ENCODE peak calls at places on chromosome 17, in five cellular contexts. S, K, R, O and F are unnamed samples.

GRCh38 chr17:9162275-9162985 is 141.1 kb downstream of the NTN1 start:
- DNase-seq in S (no peak), K (no peak), R (no peak), O (peak; percentile 50), F (no peak)

GRCh38 chr17:46770818-46771600 is 47.5 kb downstream of the WNT3 start:
- DNase-seq in K (no peak), O (peak; percentile 92), S (peak; percentile 61), R (peak; percentile 72), F (peak; percentile 15)

GRCh38 chr17:39955726-39956225 is 7.0 kb upstream of the GSDMA start:
- DNase-seq in S (no peak), R (no peak), O (no peak), K (no peak), F (no peak)

GRCh38 chr17:81417049-81417878 is 22.0 kb downstream of the BAHCC1 start:
- DNase-seq in R (no peak), O (no peak), K (no peak), S (no peak), F (no peak)

GRCh38 chr17:17824780-17825614 is 11.8 kb downstream of the SREBF1 start:
- DNase-seq in K (no peak), R (no peak), O (peak; percentile 42), S (peak; percentile 86), F (no peak)

GRCh38 chr17:41452276-41452675 is 11.5 kb upstream of the KRT38 start:
- DNase-seq in S (no peak), K (no peak), O (no peak), R (no peak), F (no peak)

GRCh38 chr17:32277284-32277683 is 11.7 kb downstream of the RHBDL3 start:
- DNase-seq in K (no peak), R (no peak), O (peak; percentile 75), S (peak; percentile 59), F (no peak)

GRCh38 chr17:61766520-61766919 is 96.8 kb downstream of the BRIP1 start:
- DNase-seq in O (no peak), S (no peak), R (no peak), K (no peak), F (no peak)

GRCh38 chr17:72120878-72121163 is at the start of gene SOX9:
- DNase-seq in S (peak; percentile 82), R (peak; percentile 88), K (no peak), O (peak; percentile 94), F (no peak)

GRCh38 chr17:50425682-50426471 is at the start of gene ACSF2:
- DNase-seq in O (peak; percentile 66), R (peak; percentile 90), K (peak; percentile 66), S (peak; percentile 81), F (peak; percentile 63)

GRCh38 chr17:5121186-5121841 is 5.5 kb downstream of the USP6 start:
- DNase-seq in K (no peak), O (no peak), S (no peak), R (peak; percentile 27), F (no peak)

GRCh38 chr17:5118219-5118618 is 2.4 kb downstream of the USP6 start:
- DNase-seq in S (no peak), K (no peak), O (no peak), R (peak; percentile 34), F (no peak)

GRCh38 chr17:5122586-5123342 is 6.9 kb downstream of the USP6 start:
- DNase-seq in K (no peak), R (peak; percentile 44), S (no peak), O (peak; percentile 58), F (no peak)

GRCh38 chr17:5123343-5124124 is 7.7 kb downstream of the USP6 start:
- DNase-seq in K (no peak), S (no peak), O (no peak), R (peak; percentile 38), F (no peak)

GRCh38 chr17:5120036-5120435 is 4.2 kb downstream of the USP6 start:
- DNase-seq in R (peak; percentile 29), O (no peak), K (no peak), S (no peak), F (no peak)
- H3K4me3 ChIP-seq in R (no peak overlapping the region), O (no peak overlapping the region), K (no peak overlapping the region), S (no peak overlapping the region), F (no peak overlapping the region)

GRCh38 chr17:36933174-36934143 is 3.8 kb upstream of the LHX1 start:
- DNase-seq in S (no peak), K (no peak), R (no peak), O (peak; percentile 54), F (no peak)
- H3K4me1 ChIP-seq in S (peaks cover 15% of the 10 kb centered on the region), K (peaks cover 68% of the 10 kb centered on the region), R (peaks cover 7% of the 10 kb centered on the region), O (peaks cover 76% of the 10 kb centered on the region), F (peaks cover 69% of the 10 kb centered on the region)

GRCh38 chr17:59678946-59679345 is 28.3 kb downstream of the PTRH2 start:
- DNase-seq in R (no peak), O (no peak), S (no peak), K (no peak), F (no peak)
- H3K36me3 ChIP-seq in R (peaks cover 99% of the 10 kb centered on the region), O (peaks cover 21% of the 10 kb centered on the region), S (no peaks in the 10 kb centered on the region), K (peaks cover 67% of the 10 kb centered on the region), F (peaks cover 89% of the 10 kb centered on the region)

DNA sequence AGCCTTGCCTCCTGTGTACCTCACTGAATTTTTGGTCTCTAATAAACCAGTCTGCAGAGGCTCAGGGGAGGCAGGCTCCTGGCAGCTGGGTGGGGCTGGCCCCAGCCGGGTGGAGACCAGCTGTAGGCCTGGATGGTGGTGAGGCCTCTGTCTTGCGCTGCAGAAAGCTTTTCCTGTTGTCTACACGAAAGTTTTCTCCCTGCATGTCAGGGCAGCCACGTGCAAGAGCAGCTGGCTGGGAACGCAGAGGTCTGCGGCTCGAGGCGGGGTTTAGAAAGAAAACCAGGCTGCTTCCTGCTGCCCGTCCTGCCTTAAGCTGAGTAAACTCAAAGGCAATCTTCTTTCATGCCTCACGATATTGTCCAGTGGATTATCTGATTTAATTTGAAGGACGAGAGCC is 2.4 kb downstream of the SERPINF1 start:
- DNase-seq in K (peak; percentile 65), O (no peak), S (peak; percentile 45), R (peak; percentile 94), F (peak; percentile 83)
- H3K4me3 ChIP-seq in K (no peak overlapping the region), O (no peak overlapping the region), S (no peak overlapping the region), R (no peak overlapping the region), F (no peak overlapping the region)

DNA sequence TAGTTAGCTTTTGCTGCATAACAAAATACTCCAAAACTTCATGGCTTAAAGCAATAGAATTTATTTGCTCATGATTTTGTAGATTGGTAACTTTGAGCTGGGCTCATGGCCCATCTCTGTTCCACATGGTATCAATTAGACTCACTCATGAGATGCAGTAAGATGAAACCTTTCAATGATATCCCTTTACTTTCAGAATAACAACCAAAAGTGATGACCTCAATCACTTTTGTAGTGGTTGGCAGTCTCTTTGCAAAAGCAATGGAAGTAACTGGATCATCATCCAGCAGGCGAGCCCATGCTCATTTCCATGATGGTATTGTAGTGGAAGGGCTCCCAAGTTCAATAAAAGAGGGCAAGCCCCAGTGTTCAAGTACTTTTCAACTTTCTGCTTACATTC is 41.6 kb downstream of the EFCAB5 start:
- DNase-seq in K (no peak), S (no peak), R (no peak), O (no peak), F (no peak)
- H3K4me1 ChIP-seq in K (no peaks in the 10 kb centered on the region), S (no peaks in the 10 kb centered on the region), R (no peaks in the 10 kb centered on the region), O (no peaks in the 10 kb centered on the region), F (no peaks in the 10 kb centered on the region)

DNA sequence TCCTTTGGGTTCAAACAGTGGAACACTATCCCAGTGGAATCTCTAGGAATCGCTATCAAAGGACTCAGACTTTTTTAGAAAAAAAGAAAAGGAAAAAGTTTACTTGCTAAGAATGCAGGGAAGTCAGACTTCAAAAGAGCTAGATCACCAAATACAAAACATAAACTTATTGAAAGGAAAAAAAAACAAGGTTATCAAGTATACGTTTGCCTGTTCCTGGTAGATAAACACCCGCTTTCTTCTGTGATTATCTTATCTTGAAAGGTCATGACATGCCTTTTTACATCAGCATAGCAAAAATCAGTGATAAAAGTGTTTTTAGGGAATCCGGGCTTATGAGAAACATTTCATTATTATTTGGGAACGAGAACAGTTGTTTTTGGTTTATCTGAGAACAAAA is 129.3 kb upstream of the TMEM97 start:
- DNase-seq in S (no peak), K (no peak), R (no peak), O (no peak), F (no peak)
- H3K36me3 ChIP-seq in S (no peaks in the 10 kb centered on the region), K (peaks cover 5% of the 10 kb centered on the region), R (peaks cover 29% of the 10 kb centered on the region), O (peaks cover 17% of the 10 kb centered on the region), F (peaks cover 7% of the 10 kb centered on the region)

GRCh38 chr17:57357392-57357784 is 101.1 kb downstream of the MSI2 start:
- DNase-seq in K (no peak), O (no peak), R (no peak), S (peak; percentile 95), F (no peak)
- H3K4me3 ChIP-seq in K (no peak overlapping the region), O (no peak overlapping the region), R (peak overlapping the region; percentile 3), S (no peak overlapping the region), F (no peak overlapping the region)

DNA sequence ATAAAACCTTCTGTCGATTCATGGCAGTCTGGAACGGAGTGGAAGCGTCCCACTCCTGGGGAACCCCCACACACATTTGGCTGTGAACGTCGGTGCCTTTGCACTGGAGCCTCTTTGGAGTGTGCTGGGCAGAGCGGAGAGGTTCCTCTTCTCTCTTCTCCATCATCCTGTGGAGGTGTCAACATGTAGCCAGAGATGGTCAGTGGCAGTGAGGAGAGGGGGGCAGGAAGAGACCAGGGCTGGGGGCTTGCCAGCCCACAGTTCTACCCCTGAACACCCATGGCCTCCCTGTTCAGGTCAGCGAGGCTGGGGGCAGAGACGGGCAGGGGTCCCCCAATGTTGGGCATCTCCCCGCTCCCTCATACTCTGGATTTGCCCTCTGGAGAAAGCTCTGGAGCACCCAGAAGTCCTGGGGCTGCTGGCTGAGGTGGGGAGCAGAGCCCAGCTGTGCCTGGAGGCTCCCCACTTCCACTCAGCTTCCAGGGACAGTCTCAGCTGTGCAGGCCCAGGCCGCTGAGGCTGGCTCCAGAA is 223.7 kb downstream of the SEC14L1 start:
- DNase-seq in K (no peak), R (no peak), S (no peak), O (no peak), F (no peak)
- H3K4me1 ChIP-seq in K (peaks cover 53% of the 10 kb centered on the region), R (peaks cover 14% of the 10 kb centered on the region), S (peaks cover 36% of the 10 kb centered on the region), O (peaks cover 14% of the 10 kb centered on the region), F (peaks cover 47% of the 10 kb centered on the region)

GRCh38 chr17:48541036-48541573 is 3.8 kb downstream of the HOXB2 start:
- DNase-seq in K (no peak), R (no peak), O (no peak), S (no peak), F (no peak)
- H3K36me3 ChIP-seq in K (no peaks in the 10 kb centered on the region), R (no peaks in the 10 kb centered on the region), O (no peaks in the 10 kb centered on the region), S (no peaks in the 10 kb centered on the region), F (no peaks in the 10 kb centered on the region)